ENCODE peak calls at places on chromosomes 11 and 22, in ten cellular contexts. X, A, P, V, U, O, I, R, Y and C are unnamed samples.
A peak's percentile ranks its signal among the peaks of the same experiment; 100 is the strongest.

GRCh38 chr11:120561286-120561685 is 49.7 kb downstream of the GRIK4 start:
- DNase-seq in X (no peak), A (no peak), P (no peak), V (no peak), U (no peak), O (peak; percentile 48), I (no peak), R (no peak), Y (no peak), C (no peak)

GRCh38 chr11:69499216-69499945 is 17.9 kb downstream of the LINC01488 start:
- DNase-seq in X (no peak), A (no peak), P (no peak), V (no peak), U (no peak), O (no peak), I (no peak), R (peak; percentile 39), Y (no peak), C (no peak)

GRCh38 chr11:88250566-88251080 is 75.4 kb upstream of the RAB38 start:
- DNase-seq in X (no peak), A (no peak), P (no peak), V (no peak), U (no peak), O (no peak), I (no peak), R (no peak), Y (no peak), C (no peak)

GRCh38 chr11:128929468-128929867 is 13.2 kb downstream of the TP53AIP1 start:
- DNase-seq in X (no peak), A (no peak), P (no peak), V (no peak), U (no peak), O (peak; percentile 33), I (no peak), R (no peak), Y (no peak), C (no peak)

GRCh38 chr11:71188886-71189767 is 63.2 kb downstream of the SHANK2 start:
- DNase-seq in X (no peak), A (no peak), P (no peak), V (no peak), U (no peak), O (peak; percentile 41), I (no peak), R (no peak), Y (no peak), C (no peak)

GRCh38 chr11:134670961-134671370 is 258.9 kb upstream of the B3GAT1 start:
- DNase-seq in X (no peak), A (no peak), P (no peak), V (no peak), U (no peak), O (no peak), I (no peak), R (no peak), Y (no peak), C (no peak)

GRCh38 chr11:103892603-103893002 is 143.8 kb upstream of the DDI1 start:
- DNase-seq in X (no peak), A (no peak), P (no peak), V (no peak), U (no peak), O (no peak), I (peak; percentile 72), R (no peak), Y (no peak), C (peak; percentile 67)

GRCh38 chr11:16881074-16881709 is 133.0 kb downstream of the PLEKHA7 start:
- DNase-seq in X (peak; percentile 55), A (peak; percentile 83), P (no peak), V (no peak), U (peak; percentile 52), O (no peak), I (peak; percentile 56), R (peak; percentile 69), Y (no peak), C (peak; percentile 18)

GRCh38 chr11:82733444-82734119 is at the start of gene FAM181B:
- DNase-seq in X (peak; percentile 3), A (peak; percentile 39), P (no peak), V (peak; percentile 17), U (peak; percentile 56), O (peak; percentile 75), I (peak; percentile 13), R (no peak), Y (peak; percentile 63), C (no peak)

GRCh38 chr22:29689872-29690213 is 30.0 kb upstream of the CABP7 start:
- DNase-seq in X (peak; percentile 23), A (peak; percentile 31), P (no peak), V (peak; percentile 16), U (no peak), O (no peak), I (peak; percentile 63), R (peak; percentile 67), Y (peak; percentile 77), C (peak; percentile 27)

GRCh38 chr11:107716884-107717532 is 5.2 kb upstream of the SLN start:
- DNase-seq in X (no peak), A (peak; percentile 48), P (no peak), V (no peak), U (no peak), O (no peak), I (no peak), R (no peak), Y (no peak), C (peak; percentile 14)

GRCh38 chr22:33023119-33023827 is 34.9 kb downstream of the SYN3 start:
- DNase-seq in X (no peak), A (no peak), P (no peak), V (no peak), U (no peak), O (no peak), I (no peak), R (no peak), Y (no peak), C (no peak)

DNA sequence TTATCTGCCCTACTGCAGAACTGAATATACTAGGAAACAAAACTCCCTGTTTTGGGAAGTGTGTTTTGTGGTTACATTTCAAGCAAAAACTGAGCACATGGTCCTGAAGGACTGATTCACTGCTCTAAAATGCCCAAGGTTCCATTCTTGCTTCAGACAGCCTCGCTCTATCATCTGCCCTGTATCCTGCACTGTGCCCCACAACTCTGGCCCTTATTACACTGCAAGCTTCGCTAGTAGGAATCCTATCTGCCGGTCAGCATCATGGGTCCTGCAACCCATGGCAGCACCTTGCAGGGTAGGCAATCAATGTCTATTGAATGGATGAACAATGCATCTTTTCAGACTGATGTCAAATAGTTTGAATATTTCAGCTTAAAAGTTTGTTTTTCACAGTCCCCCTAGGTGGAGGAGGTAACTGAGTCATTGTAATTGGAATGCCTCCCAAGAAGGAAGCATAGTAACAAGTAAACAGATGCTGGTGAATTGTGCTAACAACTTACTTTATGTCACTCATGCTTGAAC is 21.3 kb downstream of the LAYN start:
- DNase-seq in X (peak; percentile 63), A (peak; percentile 75), P (peak; percentile 71), V (no peak), U (no peak), O (no peak), I (peak; percentile 88), R (no peak), Y (no peak), C (peak; percentile 83)
- TF ChIP-seq CTCF in X (no peak), A (no peak), P (no peak), V (no peak), U (no peak), O (no peak), I (no peak), R (no peak), Y (no peak), C (no peak)

GRCh38 chr11:106585061-106585460 is 433.2 kb downstream of the GUCY1A2 start:
- DNase-seq in X (no peak), A (peak; percentile 32), P (peak; percentile 2), V (no peak), U (no peak), O (no peak), I (peak; percentile 53), R (no peak), Y (peak; percentile 11), C (peak; percentile 51)
- TF ChIP-seq CTCF in X (peak; percentile 43), A (peak; percentile 59), P (peak; percentile 38), V (no peak), U (no peak), O (no peak), I (peak; percentile 44), R (no peak), Y (no peak), C (peak; percentile 82)

DNA sequence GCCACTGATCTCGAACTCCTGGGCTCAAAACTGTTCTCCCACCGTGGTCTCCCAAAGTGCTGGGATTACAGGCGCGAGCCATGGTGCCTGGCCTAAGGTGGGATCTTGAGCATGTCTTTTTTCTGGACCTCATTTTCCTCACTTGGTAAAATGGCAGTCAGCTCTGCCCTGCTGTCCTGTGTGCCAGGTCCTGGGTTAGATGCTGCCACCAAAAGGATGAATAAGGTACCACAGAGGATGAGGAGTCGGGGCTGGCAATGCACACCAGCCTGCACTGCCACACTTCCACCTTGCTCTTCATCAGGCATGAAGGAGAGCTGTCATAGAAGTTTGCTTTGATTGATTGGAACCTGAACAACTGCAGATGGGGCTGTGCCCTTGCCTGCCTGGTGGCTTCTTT is 32.3 kb downstream of the ACO2 start:
- DNase-seq in X (no peak), A (peak; percentile 9), P (no peak), V (no peak), U (no peak), O (no peak), I (no peak), R (no peak), Y (no peak), C (no peak)
- TF ChIP-seq CTCF in X (peak; percentile 36), A (peak; percentile 13), P (peak; percentile 10), V (no peak), U (no peak), O (no peak), I (peak; percentile 17), R (no peak), Y (no peak), C (peak; percentile 52)

GRCh38 chr22:45341503-45341902 is 31.8 kb downstream of the FAM118A start:
- DNase-seq in X (no peak), A (no peak), P (no peak), V (no peak), U (no peak), O (no peak), I (no peak), R (no peak), Y (no peak), C (no peak)

GRCh38 chr22:45343143-45343542 is 33.4 kb downstream of the FAM118A start:
- DNase-seq in X (no peak), A (no peak), P (no peak), V (no peak), U (no peak), O (no peak), I (no peak), R (no peak), Y (no peak), C (no peak)

GRCh38 chr22:45340323-45340722 is 30.6 kb downstream of the FAM118A start:
- DNase-seq in X (no peak), A (no peak), P (no peak), V (no peak), U (no peak), O (no peak), I (no peak), R (no peak), Y (no peak), C (no peak)

GRCh38 chr22:45338795-45339194 is 29.1 kb downstream of the FAM118A start:
- DNase-seq in X (no peak), A (no peak), P (no peak), V (no peak), U (no peak), O (no peak), I (no peak), R (no peak), Y (no peak), C (no peak)

DNA sequence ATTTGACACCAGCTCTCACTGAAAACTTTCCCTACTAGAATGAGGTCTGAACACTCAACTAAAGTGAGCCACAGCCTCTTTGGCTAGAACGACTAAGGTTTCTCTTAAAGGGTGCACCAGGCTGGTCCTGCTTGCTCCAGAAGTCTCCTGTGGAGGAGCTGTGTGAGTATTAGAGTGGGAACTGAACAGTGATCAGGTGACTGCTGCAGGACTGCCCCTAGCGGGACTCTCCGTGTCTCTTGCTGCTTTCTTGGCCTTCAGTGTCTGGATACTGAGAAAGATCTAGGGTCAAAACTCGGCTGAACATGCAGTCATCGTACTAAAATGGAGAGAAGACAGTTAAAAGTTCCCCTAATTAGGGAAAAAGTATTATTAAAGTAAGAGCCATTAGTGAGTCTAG is 34.6 kb downstream of the FAM118A start:
- DNase-seq in X (no peak), A (peak; percentile 26), P (no peak), V (no peak), U (peak; percentile 24), O (no peak), I (peak; percentile 31), R (no peak), Y (peak; percentile 19), C (no peak)
- TF ChIP-seq CTCF in X (peak; percentile 20), A (peak; percentile 8), P (no peak), V (no peak), U (no peak), O (no peak), I (peak; percentile 25), R (no peak), Y (no peak), C (no peak)